ENCODE peak calls at places on chromosome 13, in seven cellular contexts. B is T-helper 2 cell, R is right cardiac atrium, C is GM18507, I is choroid plexus epithelial cell, K is HEK293T, G is mucosa of gallbladder. H is an unnamed sample.
A peak's percentile ranks its signal among the peaks of the same experiment; 100 is the strongest.

GRCh38 chr13:23754506-23754905 is 134.7 kb downstream of the MIPEP start:
- DNase-seq in B (peak; percentile 84), R (no peak), C (no peak), I (no peak), K (no peak), G (no peak), H (no peak)

GRCh38 chr13:94712812-94713555 is 639 bp upstream of the SOX21 start:
- DNase-seq in B (peak; percentile 30), R (peak; percentile 60), C (no peak), I (peak; percentile 72), K (peak; percentile 66), G (no peak), H (peak; percentile 60)

GRCh38 chr13:44904982-44905381 is 84.3 kb downstream of the NUFIP1 start:
- DNase-seq in B (no peak), R (peak; percentile 68), C (no peak), I (peak; percentile 98), K (no peak), G (peak; percentile 61), H (peak; percentile 97)

GRCh38 chr13:83274679-83275078 is 607.6 kb downstream of the SLITRK1 start:
- DNase-seq in B (no peak), R (no peak), C (no peak), I (no peak), K (no peak), G (no peak), H (no peak)

GRCh38 chr13:46491641-46492040 is 61.3 kb upstream of the LRCH1 start:
- DNase-seq in B (no peak), R (no peak), C (no peak), I (no peak), K (no peak), G (no peak), H (no peak)

GRCh38 chr13:44812818-44813217 is 176.5 kb downstream of the NUFIP1 start:
- DNase-seq in B (no peak), R (no peak), C (no peak), I (peak; percentile 49), K (no peak), G (no peak), H (peak; percentile 37)

GRCh38 chr13:106343831-106344230 is 191.6 kb downstream of the EFNB2 start:
- DNase-seq in B (no peak), R (no peak), C (no peak), I (no peak), K (no peak), G (no peak), H (no peak)

GRCh38 chr13:52991344-52992020 is 37.1 kb upstream of the OLFM4 start:
- DNase-seq in B (no peak), R (no peak), C (no peak), I (no peak), K (no peak), G (no peak), H (no peak)

GRCh38 chr13:80030491-80030890 is 310.4 kb downstream of the SPRY2 start:
- DNase-seq in B (no peak), R (peak; percentile 56), C (no peak), I (peak; percentile 33), K (no peak), G (peak; percentile 16), H (no peak)

GRCh38 chr13:34334984-34335661 is 517.2 kb downstream of the RFC3 start:
- DNase-seq in B (no peak), R (no peak), C (no peak), I (no peak), K (no peak), G (no peak), H (no peak)

GRCh38 chr13:34361528-34361927 is 543.6 kb downstream of the RFC3 start:
- DNase-seq in B (no peak), R (no peak), C (no peak), I (no peak), K (no peak), G (no peak), H (no peak)

GRCh38 chr13:40063278-40063698 is 407.8 kb downstream of the COG6 start:
- DNase-seq in B (no peak), R (no peak), C (no peak), I (no peak), K (no peak), G (no peak), H (no peak)